ENCODE peak calls at places on chromosomes 6 and 20, in ten cellular contexts. G, B, V, A, U, Y, E, W, X and H are unnamed samples. For H3K9me3 and H3K4me1, the result is how much of the 10 kb centered on the place peaks cover.

GRCh38 chr6:2028457-2029038 is 216.9 kb downstream of the GMDS start:
- DNase-seq in U (no peak), V (no peak), E (no peak), B (no peak), X (no peak), W (peak), A (no peak), G (no peak), Y (no peak), H (no peak)

GRCh38 chr20:19077370-19078220 is 134.8 kb upstream of the SLC24A3 start:
- DNase-seq in E (no peak), U (no peak), B (no peak), W (no peak), G (no peak), V (no peak), X (no peak), Y (no peak), A (no peak), H (no peak)

GRCh38 chr20:50366270-50367103 is 143.7 kb upstream of the PTPN1 start:
- DNase-seq in G (peak), U (peak), Y (no peak), X (peak), A (no peak), W (peak), B (no peak), E (peak), V (no peak), H (peak)

GRCh38 chr20:33640287-33640686 is 21.8 kb upstream of the C20orf144 start:
- DNase-seq in E (no peak), X (no peak), U (no peak), Y (no peak), B (no peak), W (no peak), V (no peak), G (no peak), A (no peak), H (no peak)

GRCh38 chr6:117483004-117483644 is 650 bp downstream of the DCBLD1 start:
- DNase-seq in V (peak), B (peak), W (peak), Y (peak), G (peak), X (peak), A (peak), U (peak), E (peak), H (peak)

GRCh38 chr6:134502614-134503541 is 185.0 kb upstream of the SGK1 start:
- DNase-seq in B (no peak), V (no peak), E (peak), X (no peak), A (no peak), W (no peak), Y (no peak), U (no peak), G (no peak), H (no peak)

GRCh38 chr6:99064769-99065168 is 117.0 kb upstream of the FBXL4 start:
- DNase-seq in W (no peak), Y (no peak), G (no peak), U (no peak), X (no peak), E (no peak), V (no peak), B (no peak), A (no peak), H (no peak)

GRCh38 chr6:143357152-143357551 is 93.3 kb downstream of the ADAT2 start:
- DNase-seq in Y (no peak), W (no peak), A (no peak), X (no peak), E (no peak), V (no peak), B (no peak), G (no peak), U (no peak), H (no peak)

GRCh38 chr20:50876816-50877215 is 54.4 kb downstream of the ADNP start:
- DNase-seq in V (peak), E (no peak), B (no peak), Y (no peak), U (no peak), G (no peak), A (no peak), X (no peak), W (no peak), H (peak)

GRCh38 chr20:9147553-9148024 is 78.7 kb downstream of the PLCB4 start:
- DNase-seq in Y (no peak), G (peak), U (no peak), V (no peak), W (no peak), E (no peak), A (no peak), B (no peak), X (peak), H (no peak)

GRCh38 chr20:60558491-60558890 is 600.3 kb downstream of the CDH26 start:
- DNase-seq in W (no peak), G (no peak), U (no peak), V (no peak), E (no peak), B (no peak), X (no peak), A (no peak), Y (no peak), H (no peak)

GRCh38 chr6:46850781-46851180 is 57.6 kb downstream of the MEP1A start:
- DNase-seq in G (no peak), V (no peak), A (no peak), X (no peak), E (no peak), Y (no peak), B (no peak), U (no peak), W (no peak), H (no peak)

GRCh38 chr6:2498224-2498623 is 252.5 kb downstream of the MYLK4 start:
- DNase-seq in W (no peak), A (no peak), E (no peak), U (no peak), G (no peak), V (no peak), X (no peak), B (no peak), Y (no peak), H (no peak)

GRCh38 chr20:24862606-24863005 is 86.5 kb upstream of the CST7 start:
- DNase-seq in E (no peak), V (no peak), W (no peak), U (no peak), A (no peak), B (no peak), G (no peak), X (no peak), Y (no peak), H (no peak)
- H3K9me3 ChIP-seq in E (under half), V (under half), W (under half), U (under half), A (under half), B (under half), G (under half), X (under half), Y (under half), H (under half)

DNA sequence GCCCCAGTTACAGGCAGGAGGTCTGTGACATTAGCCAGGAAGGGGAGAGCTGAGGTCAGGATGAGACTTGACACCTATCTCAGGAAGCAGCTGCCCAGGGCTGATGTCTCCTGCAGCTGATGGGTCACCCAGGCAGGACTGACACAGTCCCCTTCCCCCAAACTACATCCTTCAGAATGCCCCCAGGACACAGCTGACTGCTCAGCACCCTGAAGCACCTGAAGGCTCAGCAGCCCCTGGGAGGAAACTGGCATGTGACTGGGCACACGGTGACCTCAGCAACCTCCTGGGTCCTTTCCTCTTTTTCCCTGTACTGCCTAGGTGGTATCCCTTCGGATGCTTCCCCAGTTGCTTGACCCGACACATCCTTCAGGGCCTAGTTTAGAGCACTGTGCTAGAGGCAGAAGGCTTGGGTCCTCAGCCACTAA is 1.9 kb downstream of the SDC4 start:
- DNase-seq in V (no peak), E (no peak), U (no peak), W (no peak), B (no peak), A (peak), X (no peak), Y (peak), G (no peak), H (no peak)
- H3K4me1 ChIP-seq in V (half or more), E (under half), U (under half), W (under half), B (half or more), A (under half), X (under half), Y (half or more), G (half or more), H (under half)

GRCh38 chr20:31239139-31239538 is 18.3 kb upstream of the DEFB115 start:
- DNase-seq in U (no peak), B (no peak), A (no peak), E (no peak), X (no peak), V (no peak), W (no peak), G (no peak), Y (no peak), H (no peak)
- H3K9me3 ChIP-seq in U (under half), B (half or more), A (half or more), E (half or more), X (under half), V (half or more), W (under half), G (under half), Y (half or more), H (half or more)

GRCh38 chr6:17059022-17059421 is 42.8 kb upstream of the STMND1 start:
- DNase-seq in B (no peak), X (no peak), W (no peak), A (no peak), U (no peak), E (no peak), V (no peak), Y (no peak), G (no peak), H (no peak)
- H3K4me1 ChIP-seq in B (under half), X (under half), W (under half), A (under half), U (under half), E (under half), V (under half), Y (under half), G (under half), H (under half)

GRCh38 chr20:56245761-56246160 is 2.8 kb upstream of the MC3R start:
- DNase-seq in V (no peak), G (no peak), W (no peak), B (no peak), Y (no peak), A (no peak), U (no peak), X (no peak), E (no peak), H (no peak)

GRCh38 chr20:56247954-56248782 is at the start of gene MC3R:
- DNase-seq in Y (no peak), U (peak), A (no peak), B (no peak), X (peak), E (peak), V (no peak), G (peak), W (no peak), H (peak)

GRCh38 chr20:56249244-56249955 is 868 bp downstream of the MC3R start:
- DNase-seq in Y (no peak), X (no peak), U (peak), W (no peak), G (no peak), V (no peak), A (peak), B (no peak), E (peak), H (no peak)

DNA sequence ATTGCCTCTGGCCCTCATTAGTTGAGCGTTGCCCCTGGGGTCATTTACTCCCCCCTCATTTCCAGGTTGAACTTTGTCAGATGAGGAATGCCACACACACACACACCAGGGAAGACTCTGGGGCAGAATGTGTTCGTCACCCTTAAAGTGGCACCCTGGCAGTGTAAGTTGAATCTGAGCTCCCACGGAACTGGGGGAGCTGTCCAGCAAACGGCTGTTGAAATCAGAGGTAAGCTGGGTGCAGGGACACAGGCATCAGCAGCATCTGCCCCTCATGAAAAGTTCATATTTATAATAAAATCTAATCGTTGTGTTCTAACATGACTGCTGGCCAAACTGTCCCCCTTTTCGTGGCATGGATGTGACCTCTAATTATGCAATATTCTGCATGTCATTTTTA is 4.3 kb upstream of the MC3R start:
- DNase-seq in B (no peak), V (no peak), X (no peak), Y (no peak), E (no peak), G (no peak), A (no peak), W (no peak), U (no peak), H (no peak)
- H3K9me3 ChIP-seq in B (under half), V (under half), X (under half), Y (under half), E (under half), G (under half), A (under half), W (under half), U (under half), H (under half)

GRCh38 chr6:17985934-17986655 is 1.3 kb downstream of the KIF13A start:
- DNase-seq in G (peak), V (no peak), X (no peak), W (no peak), U (no peak), Y (no peak), E (no peak), B (no peak), A (no peak), H (no peak)

GRCh38 chr6:17986656-17987575 is 519 bp downstream of the KIF13A start:
- DNase-seq in A (peak), U (peak), W (peak), V (peak), X (peak), Y (peak), G (peak), B (peak), E (peak), H (peak)

GRCh38 chr6:17988422-17988944 is 1.0 kb upstream of the KIF13A start:
- DNase-seq in E (peak), V (no peak), Y (no peak), A (no peak), W (peak), X (no peak), U (no peak), G (no peak), B (no peak), H (no peak)

GRCh38 chr6:17984822-17985660 is 2.4 kb downstream of the KIF13A start:
- DNase-seq in V (no peak), A (no peak), W (no peak), X (peak), E (no peak), U (no peak), B (no peak), Y (no peak), G (peak), H (no peak)

GRCh38 chr6:17987576-17988421 is at the start of gene KIF13A:
- DNase-seq in B (peak), Y (peak), A (peak), E (peak), X (peak), G (peak), V (peak), W (peak), U (peak), H (peak)
- H3K4me1 ChIP-seq in B (under half), Y (under half), A (under half), E (under half), X (under half), G (under half), V (half or more), W (under half), U (under half), H (under half)

DNA sequence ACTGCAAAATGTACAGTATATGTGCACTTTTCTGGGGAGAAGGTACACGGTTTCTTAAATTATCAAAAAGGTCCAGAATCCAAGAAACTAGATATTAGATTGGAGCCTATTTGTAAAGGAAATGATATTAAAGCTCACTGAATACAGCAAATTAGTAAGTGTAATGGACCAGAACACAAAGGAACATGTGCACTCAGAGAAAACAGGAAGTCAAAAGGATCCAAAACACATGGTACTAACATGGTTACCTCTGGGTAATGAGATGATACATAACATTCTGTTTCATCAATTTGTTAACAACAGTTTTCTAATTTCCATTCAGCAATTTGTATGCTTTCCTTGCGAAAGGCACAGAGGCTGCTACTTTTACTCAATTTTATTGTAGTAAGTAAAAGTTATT is 18.7 kb downstream of the ZNF322 start:
- DNase-seq in E (no peak), Y (no peak), A (no peak), B (no peak), G (no peak), W (no peak), V (no peak), X (no peak), U (no peak), H (no peak)
- H3K9me3 ChIP-seq in E (under half), Y (under half), A (under half), B (under half), G (half or more), W (under half), V (half or more), X (under half), U (under half), H (under half)